ENCODE peak calls at places on chromosomes 11 and 22, in six cellular contexts. U is stimulated activated CD4-positive, alpha-beta T cell treated with anti-CD3 and anti-CD28 coated beads, Interleukin-4, amount 100 ng/mL, for 1 hour; R is stimulated activated CD8-positive, alpha-beta memory T cell treated with anti-CD3 and anti-CD28 coated beads, Interleukin-15, amount 100 ng/mL, for 1 hour; T is hypothalamus; G is A172; M is NCI-H1417. V is an unnamed sample.

GRCh38 chr11:8082391-8083087 is 1.5 kb downstream of the TUB start:
- DNase-seq in G (no peak), T (no peak), M (peak; percentile 73), R (no peak), U (no peak), V (no peak)

GRCh38 chr22:30181459-30182353 is 64.9 kb downstream of the LIF start:
- DNase-seq in M (no peak), G (no peak), U (no peak), R (no peak), T (no peak), V (no peak)

GRCh38 chr22:19619144-19620009 is 94.9 kb upstream of the SEPTIN5 start:
- DNase-seq in R (no peak), M (no peak), U (no peak), T (no peak), G (no peak), V (no peak)

GRCh38 chr11:109019342-109019936 is 354.6 kb downstream of the DDX10 start:
- DNase-seq in M (no peak), G (no peak), T (no peak), R (no peak), U (no peak), V (no peak)

GRCh38 chr11:110376711-110377324 is 52.9 kb upstream of the FDX1 start:
- DNase-seq in R (no peak), M (peak; percentile 81), G (peak; percentile 80), U (no peak), T (no peak), V (peak; percentile 48)

GRCh38 chr11:86062719-86063118 is 6.2 kb downstream of the PICALM start:
- DNase-seq in U (no peak), G (no peak), R (no peak), T (no peak), M (no peak), V (no peak)

GRCh38 chr11:10181811-10182210 is 112.2 kb downstream of the SBF2 start:
- DNase-seq in M (no peak), G (peak; percentile 47), U (no peak), R (no peak), T (no peak), V (no peak)

GRCh38 chr22:43240614-43241013 is 53.7 kb upstream of the TTLL12 start:
- DNase-seq in G (no peak), M (no peak), U (no peak), R (no peak), T (no peak), V (no peak)

GRCh38 chr11:116533186-116533825 is 239.5 kb downstream of the BUD13 start:
- DNase-seq in M (no peak), U (no peak), T (no peak), R (no peak), G (no peak), V (peak; percentile 30)

GRCh38 chr22:44456661-44457412 is 41.2 kb downstream of the RTL6 start:
- DNase-seq in T (no peak), U (no peak), R (no peak), M (no peak), G (no peak), V (no peak)

GRCh38 chr11:46896719-46897406 is 21.5 kb downstream of the LRP4 start:
- DNase-seq in M (no peak), R (no peak), U (no peak), T (no peak), G (peak; percentile 51), V (no peak)

GRCh38 chr11:76777922-76778321 is 5.2 kb upstream of the TSKU start:
- DNase-seq in G (no peak), M (no peak), T (no peak), U (no peak), R (no peak), V (no peak)

GRCh38 chr11:37509471-37509870 is 911.4 kb upstream of the RAG2 start:
- DNase-seq in U (no peak), T (no peak), M (no peak), G (no peak), R (no peak), V (no peak)

GRCh38 chr11:47061429-47062178 is 115.1 kb downstream of the ARFGAP2 start:
- DNase-seq in G (no peak), M (peak; percentile 34), U (no peak), T (no peak), R (no peak), V (no peak)

GRCh38 chr11:15937601-15938361 is 418.6 kb downstream of the SOX6 start:
- DNase-seq in G (no peak), M (no peak), T (no peak), R (no peak), U (no peak), V (no peak)

GRCh38 chr11:68692881-68693483 is 8.6 kb downstream of the GAL start:
- DNase-seq in U (no peak), M (no peak), R (no peak), G (no peak), T (no peak), V (no peak)

GRCh38 chr22:27970596-27971220 is 51.7 kb upstream of the PITPNB start:
- DNase-seq in U (no peak), T (no peak), G (no peak), M (no peak), R (no peak), V (no peak)

GRCh38 chr11:84430661-84431060 is 1144.5 kb upstream of the CCDC90B start:
- DNase-seq in T (no peak), G (no peak), M (peak; percentile 45), U (no peak), R (no peak), V (no peak)

V was measured in neural crest cell.